ENCODE peak calls at places on chromosomes 2 and 18, in six cellular contexts. J, S, G, U, M and Q are unnamed samples. For H3K4me1, the result is how much of the 10 kb centered on the place peaks cover.

GRCh38 chr2:136117391-136117841 is 533 bp downstream of the CXCR4 start:
- DNase-seq in J (peak), S (peak), G (peak), U (peak), M (peak), Q (no peak)

GRCh38 chr18:54280206-54280550 is 10.9 kb downstream of the POLI start:
- DNase-seq in J (no peak), S (no peak), G (no peak), U (peak), M (peak), Q (no peak)

GRCh38 chr2:139162456-139162855 is 382.3 kb upstream of the NXPH2 start:
- DNase-seq in J (no peak), S (no peak), G (no peak), U (peak), M (no peak), Q (no peak)

GRCh38 chr2:106560773-106561172 is 73.6 kb downstream of the CD8B2 start:
- DNase-seq in J (no peak), S (no peak), G (no peak), U (no peak), M (no peak), Q (no peak)

GRCh38 chr2:171149986-171150693 is 10.6 kb downstream of the TLK1 start:
- DNase-seq in J (no peak), S (no peak), G (no peak), U (no peak), M (no peak), Q (no peak)

GRCh38 chr2:63837036-63837594 is 4.6 kb upstream of the UGP2 start:
- DNase-seq in J (no peak), S (no peak), G (no peak), U (no peak), M (no peak), Q (no peak)

GRCh38 chr2:237412646-237413292 is 1.2 kb downstream of the COL6A3 start:
- DNase-seq in J (no peak), S (no peak), G (peak), U (no peak), M (no peak), Q (no peak)

GRCh38 chr2:183927367-183928355 is 670.7 kb upstream of the ZNF804A start:
- DNase-seq in J (no peak), S (no peak), G (peak), U (peak), M (no peak), Q (no peak)

GRCh38 chr2:94622113-94622618 is 249.1 kb upstream of the TEKT4 start:
- DNase-seq in J (no peak), S (no peak), G (no peak), U (no peak), M (no peak), Q (no peak)

GRCh38 chr18:28174181-28174906 is 2.6 kb downstream of the CDH2 start:
- DNase-seq in J (no peak), S (no peak), G (no peak), U (no peak), M (no peak), Q (no peak)

GRCh38 chr18:28168725-28169124 is 8.2 kb downstream of the CDH2 start:
- DNase-seq in J (no peak), S (no peak), G (no peak), U (no peak), M (no peak), Q (no peak)

GRCh38 chr18:28175047-28175929 is 1.6 kb downstream of the CDH2 start:
- DNase-seq in J (peak), S (peak), G (peak), U (peak), M (peak), Q (no peak)

GRCh38 chr18:28167835-28168349 is 9.0 kb downstream of the CDH2 start:
- DNase-seq in J (no peak), S (no peak), G (peak), U (no peak), M (no peak), Q (no peak)

GRCh38 chr18:28171837-28172236 is 5.1 kb downstream of the CDH2 start:
- DNase-seq in J (no peak), S (no peak), G (no peak), U (no peak), M (no peak), Q (no peak)
- H3K4me3 ChIP-seq in J (no peak), S (peak), G (no peak), U (no peak), M (no peak), Q (no peak)

GRCh38 chr2:102736174-102736606 is 25.6 kb upstream of the TMEM182 start:
- DNase-seq in J (no peak), S (no peak), G (peak), U (peak), M (peak), Q (no peak)
- H3K4me1 ChIP-seq in J (under half), S (under half), G (under half), U (under half), M (under half), Q (under half)

GRCh38 chr2:235345745-235346144 is 148.1 kb upstream of the AGAP1 start:
- DNase-seq in J (no peak), S (no peak), G (no peak), U (no peak), M (no peak), Q (no peak)
- H3K4me3 ChIP-seq in J (no peak), S (no peak), G (no peak), U (no peak), M (no peak), Q (no peak)

DNA sequence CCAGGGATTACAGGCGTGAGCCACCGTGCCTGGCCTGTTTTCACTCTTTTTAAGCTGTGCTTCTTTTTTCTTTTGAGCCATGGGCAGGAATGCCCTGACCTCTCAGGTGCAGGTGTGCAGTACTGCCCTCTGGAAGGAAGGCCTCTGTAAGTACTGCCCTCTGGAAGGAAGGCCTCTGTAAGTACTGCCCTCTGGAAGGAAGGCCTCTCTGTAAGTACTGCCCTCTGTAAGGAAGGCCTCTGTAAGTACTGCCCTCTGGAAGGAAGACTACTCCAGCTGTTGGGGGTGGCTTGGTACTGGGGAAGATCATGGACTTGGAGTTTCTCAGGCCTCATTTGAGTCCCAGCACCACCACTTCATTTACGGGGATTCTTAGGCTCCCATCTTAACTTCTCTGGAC is 248.5 kb upstream of the ID2 start:
- DNase-seq in J (peak), S (no peak), G (no peak), U (peak), M (no peak), Q (no peak)
- H3K4me1 ChIP-seq in J (under half), S (under half), G (under half), U (under half), M (under half), Q (under half)

GRCh38 chr2:199471443-199472057 is 13.8 kb upstream of the SATB2 start:
- DNase-seq in J (peak), S (peak), G (peak), U (peak), M (peak), Q (no peak)
- H3K4me3 ChIP-seq in J (peak), S (peak), G (peak), U (no peak), M (peak), Q (no peak)